ENCODE peak calls at places on chromosomes 13 and 19, in seven cellular contexts. Q is CD4-positive, alpha-beta memory T cell; C is CD4-positive, alpha-beta T cell; B is tibial artery; Y is RWPE1; F is iPS DF 6.9; D is activated CD4-positive, alpha-beta T cell treated with anti-CD3 and anti-CD28 coated beads, Interleukin-2, amount 10 ng/mL, durations not matched to agents 7 days and 5 days. K is an unnamed sample.

GRCh38 chr13:29905845-29906244 is 55.4 kb upstream of the UBL3 start:
- DNase-seq in Y (peak; percentile 57), C (no peak), Q (no peak), D (no peak), F (no peak), B (no peak), K (peak; percentile 15)

GRCh38 chr13:75633285-75633684 is 2.8 kb upstream of the LMO7 start:
- DNase-seq in Y (no peak), D (no peak), Q (no peak), C (no peak), B (no peak), F (no peak), K (no peak)

GRCh38 chr19:15463865-15464371 is 426 bp downstream of the RASAL3 start:
- DNase-seq in Y (no peak), C (peak; percentile 78), B (no peak), D (peak; percentile 88), Q (peak; percentile 76), F (no peak), K (no peak)

GRCh38 chr13:98349731-98350305 is 172.7 kb upstream of the RNF113B start:
- DNase-seq in F (no peak), C (no peak), Q (no peak), B (no peak), D (no peak), Y (no peak), K (peak; percentile 0)

GRCh38 chr19:47581605-47582319 is 8.8 kb upstream of the ZNF541 start:
- DNase-seq in Q (no peak), B (peak; percentile 66), F (no peak), Y (peak; percentile 37), D (no peak), C (no peak), K (peak; percentile 72)

GRCh38 chr13:37429976-37430375 is 168.6 kb downstream of the POSTN start:
- DNase-seq in Q (no peak), Y (no peak), D (no peak), C (no peak), B (no peak), F (no peak), K (no peak)

GRCh38 chr19:7366701-7367420 is 18.1 kb downstream of the ARHGEF18 start:
- DNase-seq in F (no peak), D (peak; percentile 48), Q (no peak), Y (peak; percentile 45), C (no peak), B (no peak), K (peak; percentile 79)

GRCh38 chr19:29259867-29260281 is 46.9 kb upstream of the UQCRFS1 start:
- DNase-seq in C (no peak), B (no peak), Y (no peak), F (no peak), Q (no peak), D (no peak), K (no peak)

GRCh38 chr19:29685326-29685725 is 20.1 kb downstream of the PLEKHF1 start:
- DNase-seq in Y (no peak), B (no peak), F (no peak), D (no peak), C (no peak), Q (no peak), K (no peak)

GRCh38 chr19:18290250-18291018 is 9.0 kb upstream of the JUND start:
- DNase-seq in D (peak; percentile 92), C (peak; percentile 72), Q (peak; percentile 88), F (no peak), Y (no peak), B (peak; percentile 90), K (no peak)

GRCh38 chr19:43841990-43842389 is 14.9 kb downstream of the ZNF283 start:
- DNase-seq in Y (no peak), Q (no peak), B (no peak), D (no peak), C (no peak), F (no peak), K (peak; percentile 22)

GRCh38 chr13:73248711-73249580 is 190.1 kb downstream of the KLF5 start:
- DNase-seq in Q (no peak), B (no peak), D (no peak), Y (peak; percentile 82), F (no peak), C (no peak), K (no peak)

GRCh38 chr13:21022694-21023325 is 38.6 kb downstream of the LATS2 start:
- DNase-seq in Q (no peak), B (no peak), C (no peak), D (no peak), Y (no peak), F (no peak), K (no peak)

GRCh38 chr19:35124098-35125060 is 8.8 kb downstream of the FXYD3 start:
- DNase-seq in F (no peak), Y (peak; percentile 93), C (peak; percentile 87), Q (peak; percentile 83), B (peak; percentile 97), D (peak; percentile 86), K (peak; percentile 96)

GRCh38 chr13:110593430-110594130 is 21.8 kb upstream of the NAXD start:
- DNase-seq in F (no peak), B (no peak), Y (peak; percentile 48), C (no peak), D (peak; percentile 33), Q (peak; percentile 36), K (peak; percentile 50)

GRCh38 chr19:19627716-19628498 is at the start of gene LPAR2:
- DNase-seq in Q (peak; percentile 80), D (peak; percentile 71), C (peak; percentile 81), F (no peak), B (no peak), Y (peak; percentile 90), K (peak; percentile 89)

GRCh38 chr13:111534646-111535461 is 214.4 kb downstream of the TEX29 start:
- DNase-seq in B (no peak), F (no peak), Y (no peak), C (no peak), D (no peak), Q (no peak), K (no peak)

GRCh38 chr19:9819590-9819898 is 665 bp upstream of the FBXL12 start:
- DNase-seq in Q (no peak), C (no peak), B (no peak), D (no peak), F (peak; percentile 93), Y (no peak), K (no peak)

GRCh38 chr13:48975101-48975925 is at the start of gene FNDC3A:
- DNase-seq in C (peak; percentile 57), D (peak; percentile 60), Y (peak; percentile 73), B (peak; percentile 68), F (no peak), Q (peak; percentile 63), K (peak; percentile 83)

GRCh38 chr19:13795595-13796300 is 505 bp downstream of the ZSWIM4 start:
- DNase-seq in Y (no peak), D (no peak), Q (no peak), C (no peak), F (no peak), B (peak; percentile 73), K (peak; percentile 39)

GRCh38 chr13:77990973-77991372 is 72.3 kb upstream of the EDNRB start:
- DNase-seq in F (no peak), B (no peak), C (no peak), Q (no peak), D (no peak), Y (no peak), K (no peak)

GRCh38 chr19:15367439-15367838 is 12.1 kb downstream of the AKAP8 start:
- DNase-seq in B (no peak), Q (no peak), D (no peak), C (no peak), F (no peak), Y (no peak), K (no peak)

K was measured in DMS53.